ENCODE peak calls at places on chromosomes 1 and 21, in four cellular contexts. One of them, this sample, is unnamed. For H3K4me1, the result is how much of the 10 kb centered on the place peaks cover.

GRCh38 chr1:7043729-7044470 is 258.6 kb downstream of the CAMTA1 start:
- DNase-seq in adrenal gland: no peak
- DNase-seq in uterus: no peak
- DNase-seq in CD8-positive, alpha-beta T cell: no peak
- DNase-seq in this sample: no peak

GRCh38 chr1:84037758-84038611 is 39.1 kb upstream of the TTLL7 start:
- DNase-seq in uterus: no peak
- DNase-seq in CD8-positive, alpha-beta T cell: no peak
- DNase-seq in adrenal gland: no peak
- DNase-seq in this sample: no peak

GRCh38 chr1:27430903-27431653 is 38.7 kb downstream of the GPR3 start:
- DNase-seq in CD8-positive, alpha-beta T cell: peak
- DNase-seq in adrenal gland: no peak
- DNase-seq in uterus: no peak
- DNase-seq in this sample: no peak

GRCh38 chr1:219952361-219952760 is 24.0 kb upstream of the SLC30A10 start:
- DNase-seq in adrenal gland: no peak
- DNase-seq in uterus: no peak
- DNase-seq in CD8-positive, alpha-beta T cell: no peak
- DNase-seq in this sample: no peak

GRCh38 chr1:33612877-33613487 is 140.5 kb downstream of the ZSCAN20 start:
- DNase-seq in CD8-positive, alpha-beta T cell: peak
- DNase-seq in uterus: peak
- DNase-seq in adrenal gland: peak
- DNase-seq in this sample: peak

GRCh38 chr1:6727535-6727934 is 25.9 kb upstream of the DNAJC11 start:
- DNase-seq in CD8-positive, alpha-beta T cell: peak
- DNase-seq in adrenal gland: peak
- DNase-seq in uterus: no peak
- DNase-seq in this sample: no peak

GRCh38 chr1:6098303-6099215 is 52.9 kb downstream of the KCNAB2 start:
- DNase-seq in adrenal gland: no peak
- DNase-seq in CD8-positive, alpha-beta T cell: no peak
- DNase-seq in uterus: peak
- DNase-seq in this sample: peak

GRCh38 chr1:186234976-186235686 is 139.9 kb downstream of the TPR start:
- DNase-seq in uterus: no peak
- DNase-seq in CD8-positive, alpha-beta T cell: no peak
- DNase-seq in adrenal gland: no peak
- DNase-seq in this sample: no peak

GRCh38 chr1:198598796-198599321 is 40.0 kb upstream of the PTPRC start:
- DNase-seq in CD8-positive, alpha-beta T cell: no peak
- DNase-seq in adrenal gland: no peak
- DNase-seq in uterus: no peak
- DNase-seq in this sample: no peak

GRCh38 chr1:19042675-19043578 is 86.5 kb upstream of the IFFO2 start:
- DNase-seq in CD8-positive, alpha-beta T cell: no peak
- DNase-seq in adrenal gland: no peak
- DNase-seq in uterus: no peak
- DNase-seq in this sample: no peak

GRCh38 chr1:116878804-116879477 is 30.8 kb upstream of the PTGFRN start:
- DNase-seq in CD8-positive, alpha-beta T cell: no peak
- DNase-seq in uterus: peak
- DNase-seq in adrenal gland: no peak
- DNase-seq in this sample: no peak

GRCh38 chr21:45551316-45551715 is 9.1 kb upstream of the SLC19A1 start:
- DNase-seq in adrenal gland: peak
- DNase-seq in uterus: no peak
- DNase-seq in CD8-positive, alpha-beta T cell: peak
- DNase-seq in this sample: no peak

GRCh38 chr1:245682638-245683376 is 528.0 kb downstream of the KIF26B start:
- DNase-seq in adrenal gland: no peak
- DNase-seq in CD8-positive, alpha-beta T cell: no peak
- DNase-seq in uterus: no peak
- DNase-seq in this sample: no peak

GRCh38 chr1:193058529-193059281 is 455 bp downstream of the UCHL5 start:
- DNase-seq in CD8-positive, alpha-beta T cell: peak
- DNase-seq in uterus: peak
- DNase-seq in adrenal gland: peak
- DNase-seq in this sample: peak

GRCh38 chr1:30413111-30413440 is 310.3 kb downstream of the MATN1 start:
- DNase-seq in uterus: peak
- DNase-seq in CD8-positive, alpha-beta T cell: no peak
- DNase-seq in adrenal gland: no peak
- DNase-seq in this sample: no peak

GRCh38 chr1:214439352-214440119 is 111.9 kb downstream of the PTPN14 start:
- DNase-seq in adrenal gland: peak
- DNase-seq in uterus: peak
- DNase-seq in CD8-positive, alpha-beta T cell: no peak
- DNase-seq in this sample: no peak

GRCh38 chr1:62391369-62391971 is 45.4 kb upstream of the USP1 start:
- DNase-seq in uterus: no peak
- DNase-seq in adrenal gland: peak
- DNase-seq in CD8-positive, alpha-beta T cell: peak
- DNase-seq in this sample: no peak

GRCh38 chr1:207827488-207827830 is 75.6 kb downstream of the CD46 start:
- DNase-seq in CD8-positive, alpha-beta T cell: no peak
- DNase-seq in adrenal gland: no peak
- DNase-seq in uterus: no peak
- DNase-seq in this sample: no peak

GRCh38 chr1:241706967-241707366 is 54.9 kb downstream of the WDR64 start:
- DNase-seq in adrenal gland: no peak
- DNase-seq in uterus: no peak
- DNase-seq in CD8-positive, alpha-beta T cell: peak
- DNase-seq in this sample: no peak

GRCh38 chr1:218705391-218705790 is 360.3 kb downstream of the TGFB2 start:
- DNase-seq in adrenal gland: no peak
- DNase-seq in uterus: no peak
- DNase-seq in CD8-positive, alpha-beta T cell: no peak
- DNase-seq in this sample: no peak

GRCh38 chr1:27116697-27117096 is 38.2 kb downstream of the SLC9A1 start:
- DNase-seq in adrenal gland: no peak
- DNase-seq in uterus: no peak
- DNase-seq in CD8-positive, alpha-beta T cell: no peak
- DNase-seq in this sample: no peak

GRCh38 chr1:158706096-158706495 is 5.6 kb upstream of the OR6K2 start:
- DNase-seq in CD8-positive, alpha-beta T cell: no peak
- DNase-seq in adrenal gland: no peak
- DNase-seq in uterus: no peak
- DNase-seq in this sample: no peak

GRCh38 chr1:108053291-108054023 is 88.5 kb upstream of the VAV3 start:
- DNase-seq in uterus: no peak
- DNase-seq in CD8-positive, alpha-beta T cell: no peak
- DNase-seq in adrenal gland: no peak
- DNase-seq in this sample: no peak

GRCh38 chr1:232280910-232281309 is 349.0 kb downstream of the SIPA1L2 start:
- DNase-seq in uterus: no peak
- DNase-seq in adrenal gland: no peak
- DNase-seq in CD8-positive, alpha-beta T cell: no peak
- DNase-seq in this sample: no peak

GRCh38 chr1:191699343-191699742 is 458.9 kb upstream of the RGS18 start:
- DNase-seq in adrenal gland: no peak
- DNase-seq in CD8-positive, alpha-beta T cell: no peak
- DNase-seq in uterus: no peak
- DNase-seq in this sample: no peak

GRCh38 chr1:19405761-19406481 is 79.4 kb downstream of the CAPZB start:
- DNase-seq in CD8-positive, alpha-beta T cell: peak
- DNase-seq in adrenal gland: no peak
- DNase-seq in uterus: no peak
- DNase-seq in this sample: no peak

GRCh38 chr1:168752171-168752570 is 23.2 kb upstream of the DPT start:
- DNase-seq in uterus: no peak
- DNase-seq in CD8-positive, alpha-beta T cell: no peak
- DNase-seq in adrenal gland: no peak
- DNase-seq in this sample: no peak

GRCh38 chr1:19033926-19034680 is 77.6 kb upstream of the IFFO2 start:
- DNase-seq in CD8-positive, alpha-beta T cell: no peak
- DNase-seq in uterus: peak
- DNase-seq in adrenal gland: no peak
- DNase-seq in this sample: no peak

GRCh38 chr1:211910136-211910884 is 79.7 kb upstream of the LPGAT1 start:
- DNase-seq in adrenal gland: no peak
- DNase-seq in CD8-positive, alpha-beta T cell: no peak
- DNase-seq in uterus: no peak
- DNase-seq in this sample: no peak

GRCh38 chr1:17922833-17923232 is 167.7 kb downstream of the ACTL8 start:
- DNase-seq in uterus: no peak
- DNase-seq in adrenal gland: peak
- DNase-seq in CD8-positive, alpha-beta T cell: no peak
- DNase-seq in this sample: peak

GRCh38 chr1:204125759-204126351 is 26.0 kb downstream of the ETNK2 start:
- DNase-seq in uterus: no peak
- DNase-seq in CD8-positive, alpha-beta T cell: no peak
- DNase-seq in adrenal gland: no peak
- DNase-seq in this sample: no peak

GRCh38 chr1:33814166-33814565 is 49.7 kb upstream of the HMGB4 start:
- DNase-seq in adrenal gland: no peak
- DNase-seq in uterus: no peak
- DNase-seq in CD8-positive, alpha-beta T cell: no peak
- DNase-seq in this sample: no peak

GRCh38 chr1:2983319-2983705 is 38.0 kb upstream of the ACTRT2 start:
- DNase-seq in CD8-positive, alpha-beta T cell: no peak
- DNase-seq in uterus: no peak
- DNase-seq in adrenal gland: peak
- DNase-seq in this sample: no peak

GRCh38 chr1:222167111-222167510 is 380.8 kb downstream of the HHIPL2 start:
- DNase-seq in CD8-positive, alpha-beta T cell: no peak
- DNase-seq in adrenal gland: peak
- DNase-seq in uterus: no peak
- DNase-seq in this sample: no peak

GRCh38 chr1:150551784-150552691 is 2.8 kb downstream of the ADAMTSL4 start:
- DNase-seq in CD8-positive, alpha-beta T cell: no peak
- DNase-seq in uterus: peak
- DNase-seq in adrenal gland: peak
- DNase-seq in this sample: peak

DNA sequence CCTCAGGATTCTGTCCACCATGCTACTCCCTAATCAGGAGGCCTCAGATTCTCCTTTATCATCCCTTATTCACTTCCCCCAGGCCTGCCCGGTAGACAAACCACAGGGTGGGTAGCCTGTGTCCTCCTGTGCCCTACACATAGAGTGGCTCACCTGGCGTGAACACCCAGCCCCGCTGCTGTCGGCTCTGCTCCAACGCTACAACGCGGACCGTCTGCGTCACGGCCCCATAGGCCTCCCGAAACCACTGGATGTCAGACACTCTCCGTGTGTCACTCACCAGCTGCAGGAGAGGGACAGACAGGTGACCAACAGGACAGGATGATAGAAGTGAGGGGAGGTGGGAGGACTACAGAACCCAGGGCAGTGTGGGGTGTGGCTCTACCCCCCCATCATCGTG is 10.3 kb downstream of the PMVK start:
- DNase-seq in CD8-positive, alpha-beta T cell: no peak
- DNase-seq in adrenal gland: no peak
- DNase-seq in uterus: no peak
- DNase-seq in this sample: no peak
- H3K4me1 ChIP-seq in CD8-positive, alpha-beta T cell: under half
- H3K4me1 ChIP-seq in adrenal gland: under half
- H3K4me1 ChIP-seq in uterus: under half
- H3K4me1 ChIP-seq in this sample: under half

GRCh38 chr1:93598396-93598795 is 83.2 kb downstream of the BCAR3 start:
- DNase-seq in CD8-positive, alpha-beta T cell: no peak
- DNase-seq in uterus: no peak
- DNase-seq in adrenal gland: no peak
- DNase-seq in this sample: no peak

GRCh38 chr1:93597697-93598096 is 83.9 kb downstream of the BCAR3 start:
- DNase-seq in uterus: no peak
- DNase-seq in adrenal gland: no peak
- DNase-seq in CD8-positive, alpha-beta T cell: no peak
- DNase-seq in this sample: no peak

GRCh38 chr1:93598861-93599439 is 82.7 kb downstream of the BCAR3 start:
- DNase-seq in CD8-positive, alpha-beta T cell: no peak
- DNase-seq in uterus: no peak
- DNase-seq in adrenal gland: no peak
- DNase-seq in this sample: no peak

GRCh38 chr1:93600663-93601062 is 81.0 kb downstream of the BCAR3 start:
- DNase-seq in adrenal gland: no peak
- DNase-seq in CD8-positive, alpha-beta T cell: no peak
- DNase-seq in uterus: no peak
- DNase-seq in this sample: no peak

GRCh38 chr1:93599479-93599878 is 82.2 kb downstream of the BCAR3 start:
- DNase-seq in uterus: no peak
- DNase-seq in CD8-positive, alpha-beta T cell: no peak
- DNase-seq in adrenal gland: no peak
- DNase-seq in this sample: no peak
- H3K4me1 ChIP-seq in uterus: under half
- H3K4me1 ChIP-seq in CD8-positive, alpha-beta T cell: under half
- H3K4me1 ChIP-seq in adrenal gland: under half
- H3K4me1 ChIP-seq in this sample: under half

GRCh38 chr1:115655307-115655664 is 13.5 kb downstream of the VANGL1 start:
- DNase-seq in adrenal gland: no peak
- DNase-seq in CD8-positive, alpha-beta T cell: no peak
- DNase-seq in uterus: no peak
- DNase-seq in this sample: no peak

GRCh38 chr1:115656461-115657077 is 14.8 kb downstream of the VANGL1 start:
- DNase-seq in adrenal gland: peak
- DNase-seq in uterus: no peak
- DNase-seq in CD8-positive, alpha-beta T cell: no peak
- DNase-seq in this sample: no peak

GRCh38 chr1:115660151-115660550 is 18.4 kb downstream of the VANGL1 start:
- DNase-seq in uterus: no peak
- DNase-seq in adrenal gland: no peak
- DNase-seq in CD8-positive, alpha-beta T cell: no peak
- DNase-seq in this sample: no peak

GRCh38 chr1:115655916-115656315 is 14.1 kb downstream of the VANGL1 start:
- DNase-seq in adrenal gland: no peak
- DNase-seq in CD8-positive, alpha-beta T cell: no peak
- DNase-seq in uterus: no peak
- DNase-seq in this sample: no peak

GRCh38 chr1:115658646-115659045 is 16.9 kb downstream of the VANGL1 start:
- DNase-seq in adrenal gland: no peak
- DNase-seq in uterus: no peak
- DNase-seq in CD8-positive, alpha-beta T cell: no peak
- DNase-seq in this sample: no peak
- H3K4me1 ChIP-seq in adrenal gland: under half
- H3K4me1 ChIP-seq in uterus: under half
- H3K4me1 ChIP-seq in CD8-positive, alpha-beta T cell: under half
- H3K4me1 ChIP-seq in this sample: under half

DNA sequence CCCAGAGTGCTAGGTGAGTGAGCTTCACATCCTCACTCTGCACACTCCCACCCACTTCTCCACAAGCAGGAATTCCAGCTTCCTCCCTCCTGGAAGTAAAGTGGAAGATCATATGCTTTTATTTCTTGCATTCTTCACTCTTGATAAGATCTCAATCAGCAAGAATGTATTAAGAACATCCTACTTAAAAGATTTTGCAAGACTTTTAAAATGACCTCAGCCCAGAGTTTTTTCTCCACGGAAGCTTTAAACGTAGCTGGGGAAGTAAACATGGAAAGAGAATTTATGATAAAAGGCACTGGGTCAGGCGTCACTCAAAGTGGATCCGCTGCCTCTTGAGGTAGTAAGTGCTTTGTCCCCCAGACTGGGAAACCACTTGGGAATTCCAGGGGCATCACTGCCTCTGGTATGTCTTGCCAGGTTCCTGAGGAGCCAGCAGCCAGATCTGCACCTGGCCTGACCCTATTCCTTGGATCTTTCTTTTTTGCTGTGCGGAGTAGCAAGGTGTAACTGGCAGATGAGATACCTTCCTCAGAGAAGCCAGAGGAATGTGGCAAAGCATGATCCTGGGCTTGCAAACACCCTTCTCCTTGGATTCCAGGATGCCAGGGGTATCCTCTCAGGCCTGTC is 33.9 kb downstream of the CDK18 start:
- DNase-seq in uterus: no peak
- DNase-seq in CD8-positive, alpha-beta T cell: no peak
- DNase-seq in adrenal gland: no peak
- DNase-seq in this sample: no peak
- H3K4me1 ChIP-seq in uterus: under half
- H3K4me1 ChIP-seq in CD8-positive, alpha-beta T cell: under half
- H3K4me1 ChIP-seq in adrenal gland: under half
- H3K4me1 ChIP-seq in this sample: under half